ENCODE peak calls at places on chromosomes 1 and 21, in seven cellular contexts. N is occipital lobe, Z is pons, K is IMR-90, X is lower leg skin, W is hippocampal formation, Q is HuH-7.5. I is an unnamed sample.

GRCh38 chr1:1079408-1080121 is 5.5 kb upstream of the RNF223 start:
- DNase-seq in Q (peak), N (no peak), Z (no peak), W (no peak), K (peak), X (no peak), I (peak)

GRCh38 chr1:91854852-91855251 is 31.1 kb downstream of the TGFBR3 start:
- DNase-seq in W (no peak), N (no peak), Q (no peak), Z (no peak), X (no peak), K (no peak), I (no peak)

GRCh38 chr1:46687910-46688509 is 16.4 kb downstream of the TEX38 start:
- DNase-seq in Q (no peak), X (no peak), N (no peak), W (no peak), K (no peak), Z (no peak), I (no peak)

GRCh38 chr1:207173396-207173795 is 69.4 kb downstream of the C4BPA start:
- DNase-seq in Z (no peak), N (no peak), Q (no peak), K (no peak), W (no peak), X (no peak), I (no peak)

GRCh38 chr1:179036844-179037465 is 11.3 kb downstream of the FAM20B start:
- DNase-seq in X (no peak), Z (no peak), W (no peak), N (no peak), K (peak), Q (no peak), I (no peak)

GRCh38 chr1:906532-907420 is 16.9 kb upstream of the SAMD11 start:
- DNase-seq in W (no peak), K (peak), N (no peak), Q (no peak), Z (no peak), X (no peak), I (no peak)

GRCh38 chr1:204257446-204257845 is 43.7 kb upstream of the GOLT1A start:
- DNase-seq in N (no peak), X (no peak), Z (no peak), W (no peak), K (no peak), Q (no peak), I (no peak)

GRCh38 chr1:94973271-94973922 is 46.5 kb upstream of the CNN3 start:
- DNase-seq in Q (no peak), Z (no peak), K (no peak), N (no peak), W (no peak), X (no peak), I (no peak)

GRCh38 chr1:164308101-164308500 is 250.9 kb upstream of the PBX1 start:
- DNase-seq in Q (no peak), Z (no peak), W (no peak), N (no peak), X (no peak), K (no peak), I (no peak)

GRCh38 chr21:42491328-42491727 is 4.7 kb downstream of the RSPH1 start:
- DNase-seq in Z (no peak), N (no peak), X (no peak), K (no peak), Q (no peak), W (no peak), I (no peak)

GRCh38 chr1:154758346-154758745 is 111.7 kb downstream of the KCNN3 start:
- DNase-seq in K (no peak), Z (no peak), X (no peak), W (no peak), N (no peak), Q (no peak), I (no peak)

GRCh38 chr1:7899741-7900140 is 40.9 kb downstream of the TNFRSF9 start:
- DNase-seq in Q (no peak), K (peak), W (no peak), Z (peak), N (no peak), X (no peak), I (no peak)

GRCh38 chr21:31235671-31236450 is 108.2 kb downstream of the TIAM1 start:
- DNase-seq in W (no peak), Q (no peak), X (no peak), N (no peak), K (no peak), Z (no peak), I (no peak)

GRCh38 chr1:19010503-19010902 is 54.0 kb upstream of the IFFO2 start:
- DNase-seq in N (no peak), W (no peak), X (no peak), K (no peak), Z (no peak), Q (no peak), I (no peak)

GRCh38 chr1:183080406-183080805 is 57.2 kb downstream of the LAMC1 start:
- DNase-seq in X (no peak), Q (no peak), N (no peak), W (no peak), K (peak), Z (no peak), I (no peak)

GRCh38 chr21:30426732-30427131 is 1.0 kb upstream of the KRTAP13-3 start:
- DNase-seq in X (no peak), N (no peak), Z (no peak), K (no peak), Q (no peak), W (no peak), I (no peak)

GRCh38 chr1:120179420-120180348 is 3.4 kb upstream of the SEC22B start:
- DNase-seq in Q (no peak), X (no peak), Z (peak), K (peak), N (no peak), W (no peak), I (no peak)

GRCh38 chr1:156435551-156436318 is 64.8 kb downstream of the MEF2D start:
- DNase-seq in N (no peak), Z (no peak), K (no peak), Q (no peak), W (no peak), X (no peak), I (no peak)

GRCh38 chr1:53371851-53372250 is 44.0 kb upstream of the LRP8 start:
- DNase-seq in Z (no peak), Q (no peak), X (no peak), W (no peak), N (no peak), K (no peak), I (no peak)

GRCh38 chr1:186662752-186663151 is 17.5 kb downstream of the PTGS2 start:
- DNase-seq in X (no peak), N (no peak), W (no peak), K (peak), Q (no peak), Z (no peak), I (no peak)

GRCh38 chr1:201916649-201917249 is 28.1 kb downstream of the SHISA4 start:
- DNase-seq in K (peak), Q (peak), N (no peak), X (peak), W (no peak), Z (no peak), I (peak)

I was measured in A549.